ENCODE peak calls at places on chromosomes 16 and 17, in seven cellular contexts. One of them, this sample, is unnamed.

GRCh38 chr17:30696234-30696633 is 128.3 kb downstream of the CRLF3 start:
- DNase-seq in K562: no peak
- DNase-seq in HCT116: no peak
- DNase-seq in HepG2: no peak
- DNase-seq in SK-N-SH: no peak
- DNase-seq in GM12878: no peak
- DNase-seq in H1: no peak
- DNase-seq in this sample: no peak

GRCh38 chr17:81534157-81535006 is 6.2 kb downstream of the FSCN2 start:
- DNase-seq in K562: no peak
- DNase-seq in HCT116: no peak
- DNase-seq in HepG2: no peak
- DNase-seq in SK-N-SH: peak; percentile 80
- DNase-seq in GM12878: no peak
- DNase-seq in H1: no peak
- DNase-seq in this sample: no peak

GRCh38 chr17:73030501-73030911 is 62.0 kb downstream of the SLC39A11 start:
- DNase-seq in K562: no peak
- DNase-seq in HCT116: no peak
- DNase-seq in HepG2: peak; percentile 57
- DNase-seq in SK-N-SH: no peak
- DNase-seq in GM12878: no peak
- DNase-seq in H1: no peak
- DNase-seq in this sample: no peak

GRCh38 chr17:49746791-49747490 is 17.0 kb downstream of the FAM117A start:
- DNase-seq in K562: no peak
- DNase-seq in HCT116: no peak
- DNase-seq in HepG2: no peak
- DNase-seq in SK-N-SH: no peak
- DNase-seq in GM12878: peak; percentile 79
- DNase-seq in H1: no peak
- DNase-seq in this sample: no peak

GRCh38 chr17:6393368-6393952 is 41.5 kb downstream of the AIPL1 start:
- DNase-seq in K562: no peak
- DNase-seq in HCT116: no peak
- DNase-seq in HepG2: peak; percentile 53
- DNase-seq in SK-N-SH: no peak
- DNase-seq in GM12878: no peak
- DNase-seq in H1: no peak
- DNase-seq in this sample: no peak

GRCh38 chr16:50024207-50024606 is 818 bp upstream of the CNEP1R1 start:
- DNase-seq in K562: no peak
- DNase-seq in HCT116: no peak
- DNase-seq in HepG2: no peak
- DNase-seq in SK-N-SH: no peak
- DNase-seq in GM12878: no peak
- DNase-seq in H1: no peak
- DNase-seq in this sample: no peak

GRCh38 chr17:9206989-9207317 is 185.6 kb downstream of the NTN1 start:
- DNase-seq in K562: no peak
- DNase-seq in HCT116: no peak
- DNase-seq in HepG2: no peak
- DNase-seq in SK-N-SH: no peak
- DNase-seq in GM12878: no peak
- DNase-seq in H1: no peak
- DNase-seq in this sample: peak; percentile 76

GRCh38 chr16:8581923-8582580 is 8.3 kb downstream of the TMEM114 start:
- DNase-seq in K562: no peak
- DNase-seq in HCT116: no peak
- DNase-seq in HepG2: no peak
- DNase-seq in SK-N-SH: no peak
- DNase-seq in GM12878: no peak
- DNase-seq in H1: no peak
- DNase-seq in this sample: no peak

GRCh38 chr16:21645261-21645721 is 7.1 kb downstream of the IGSF6 start:
- DNase-seq in K562: no peak
- DNase-seq in HCT116: no peak
- DNase-seq in HepG2: no peak
- DNase-seq in SK-N-SH: no peak
- DNase-seq in GM12878: peak; percentile 69
- DNase-seq in H1: no peak
- DNase-seq in this sample: no peak

GRCh38 chr16:11681977-11682654 is 13.9 kb downstream of the SNN start:
- DNase-seq in K562: no peak
- DNase-seq in HCT116: no peak
- DNase-seq in HepG2: no peak
- DNase-seq in SK-N-SH: no peak
- DNase-seq in GM12878: no peak
- DNase-seq in H1: no peak
- DNase-seq in this sample: no peak

GRCh38 chr17:40458001-40458791 is 14.9 kb downstream of the IGFBP4 start:
- DNase-seq in K562: no peak
- DNase-seq in HCT116: no peak
- DNase-seq in HepG2: peak; percentile 52
- DNase-seq in SK-N-SH: peak; percentile 73
- DNase-seq in GM12878: no peak
- DNase-seq in H1: no peak
- DNase-seq in this sample: no peak

GRCh38 chr17:14670861-14671260 is 370.0 kb downstream of the HS3ST3B1 start:
- DNase-seq in K562: no peak
- DNase-seq in HCT116: no peak
- DNase-seq in HepG2: no peak
- DNase-seq in SK-N-SH: no peak
- DNase-seq in GM12878: no peak
- DNase-seq in H1: no peak
- DNase-seq in this sample: no peak

DNA sequence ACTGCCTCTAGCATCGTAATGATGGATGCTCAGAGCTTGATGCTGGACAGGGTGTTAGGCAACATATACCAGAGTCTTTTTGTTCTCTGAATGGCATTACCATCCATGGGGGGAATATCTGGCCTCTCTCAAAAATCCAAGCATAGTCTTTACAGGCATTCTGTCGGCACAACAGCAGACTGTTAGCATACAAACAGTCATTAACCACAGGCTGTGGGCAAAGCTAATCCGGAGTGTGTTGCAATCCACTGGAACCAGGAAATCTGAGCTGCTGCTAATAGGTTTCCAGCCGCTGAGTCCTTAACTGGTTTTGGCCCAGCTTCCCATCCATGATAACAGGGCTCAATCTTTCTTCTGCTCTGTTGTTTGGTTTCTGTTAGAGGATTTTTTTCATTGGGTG is 371.9 kb downstream of the HS3ST3B1 start:
- DNase-seq in K562: no peak
- DNase-seq in HCT116: no peak
- DNase-seq in HepG2: peak; percentile 5
- DNase-seq in SK-N-SH: no peak
- DNase-seq in GM12878: no peak
- DNase-seq in H1: no peak
- DNase-seq in this sample: peak; percentile 43
- TF ChIP-seq JUND in K562: no peak
- TF ChIP-seq JUND in HCT116: no peak
- TF ChIP-seq JUND in HepG2: no peak
- TF ChIP-seq JUND in SK-N-SH: no peak
- TF ChIP-seq JUND in GM12878: no peak
- TF ChIP-seq JUND in H1: no peak
- TF ChIP-seq JUND in this sample: no peak

GRCh38 chr16:65375651-65376050 is 253.8 kb upstream of the CDH11 start:
- DNase-seq in K562: no peak
- DNase-seq in HCT116: no peak
- DNase-seq in HepG2: no peak
- DNase-seq in SK-N-SH: no peak
- DNase-seq in GM12878: no peak
- DNase-seq in H1: no peak
- DNase-seq in this sample: no peak
- TF ChIP-seq JUND in K562: no peak
- TF ChIP-seq JUND in HCT116: no peak
- TF ChIP-seq JUND in HepG2: no peak
- TF ChIP-seq JUND in SK-N-SH: peak; percentile 10
- TF ChIP-seq JUND in GM12878: no peak
- TF ChIP-seq JUND in H1: no peak
- TF ChIP-seq JUND in this sample: no peak

DNA sequence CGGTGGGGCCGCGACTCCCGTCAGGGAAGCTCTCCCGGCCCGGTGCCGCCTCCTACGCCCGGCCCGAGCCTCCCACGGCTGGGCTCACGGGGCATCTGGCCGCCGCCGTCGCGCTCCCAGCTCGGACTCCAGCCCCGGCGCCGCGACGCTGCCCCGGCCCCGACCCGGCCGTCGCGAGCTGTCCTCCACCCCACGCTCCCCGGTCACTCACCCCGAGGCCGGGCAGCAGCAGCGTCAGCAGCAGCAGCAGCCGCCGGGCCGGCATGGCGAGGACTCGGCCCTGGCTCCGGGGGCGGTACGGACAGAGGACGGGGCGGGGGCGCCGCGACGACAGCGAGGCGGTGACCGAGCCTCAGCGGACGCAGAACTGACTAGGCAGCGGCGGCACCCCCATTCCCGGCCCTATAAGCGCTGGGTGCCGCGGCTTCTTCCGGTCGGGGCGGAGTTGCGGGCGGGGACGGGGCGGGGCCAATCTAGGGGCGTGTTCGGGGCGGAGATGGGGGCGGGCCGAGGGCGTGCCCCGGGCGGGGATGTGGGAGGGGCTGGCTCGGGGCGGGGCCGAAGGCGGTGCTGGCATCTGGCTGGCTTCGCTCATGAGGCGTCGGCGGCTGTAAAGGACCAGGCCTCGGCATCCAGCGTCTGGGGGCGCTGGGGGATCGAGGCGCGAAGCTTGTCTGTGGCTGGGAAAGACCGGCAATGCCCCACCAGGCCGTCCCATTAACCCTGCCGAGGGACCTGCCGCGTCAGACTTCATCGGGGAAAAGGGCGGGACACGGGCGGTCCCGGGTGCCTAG is at the start of gene ERN1:
- DNase-seq in K562: peak; percentile 93
- DNase-seq in HCT116: peak; percentile 86
- DNase-seq in HepG2: peak; percentile 82
- DNase-seq in SK-N-SH: peak; percentile 99
- DNase-seq in GM12878: peak; percentile 54
- DNase-seq in H1: peak; percentile 91
- DNase-seq in this sample: peak; percentile 97
- TF ChIP-seq JUND in K562: peak; percentile 40
- TF ChIP-seq JUND in HCT116: no peak
- TF ChIP-seq JUND in HepG2: no peak
- TF ChIP-seq JUND in SK-N-SH: no peak
- TF ChIP-seq JUND in GM12878: no peak
- TF ChIP-seq JUND in H1: no peak
- TF ChIP-seq JUND in this sample: no peak

DNA sequence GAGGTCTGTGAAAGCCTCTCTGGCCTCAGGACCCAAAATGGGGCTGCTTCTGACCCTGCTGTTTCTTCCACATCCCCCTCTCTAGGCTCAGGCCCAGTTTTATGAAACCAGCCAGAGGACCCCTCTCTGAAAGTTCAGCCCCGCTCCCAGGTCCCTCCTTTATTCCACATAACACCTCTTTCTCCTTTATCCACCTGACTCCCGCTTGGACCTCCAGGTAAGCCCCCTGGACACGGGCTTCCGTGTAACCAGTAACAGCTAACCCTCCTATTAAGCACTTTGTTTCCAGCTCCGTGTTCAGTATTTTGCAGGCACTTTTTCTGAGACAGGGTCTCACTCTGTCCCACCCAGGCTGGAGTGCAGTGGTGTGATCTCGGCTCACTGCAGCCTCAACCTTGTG is 37.4 kb downstream of the PSME3IP1 start:
- DNase-seq in K562: no peak
- DNase-seq in HCT116: no peak
- DNase-seq in HepG2: no peak
- DNase-seq in SK-N-SH: no peak
- DNase-seq in GM12878: no peak
- DNase-seq in H1: peak; percentile 45
- DNase-seq in this sample: no peak
- TF ChIP-seq JUND in K562: no peak
- TF ChIP-seq JUND in HCT116: no peak
- TF ChIP-seq JUND in HepG2: no peak
- TF ChIP-seq JUND in SK-N-SH: no peak
- TF ChIP-seq JUND in GM12878: no peak
- TF ChIP-seq JUND in H1: no peak
- TF ChIP-seq JUND in this sample: no peak

GRCh38 chr16:73060216-73060615 is 12.3 kb upstream of the ZFHX3 start:
- DNase-seq in K562: no peak
- DNase-seq in HCT116: no peak
- DNase-seq in HepG2: no peak
- DNase-seq in SK-N-SH: peak; percentile 52
- DNase-seq in GM12878: no peak
- DNase-seq in H1: no peak
- DNase-seq in this sample: no peak
- TF ChIP-seq JUND in K562: no peak
- TF ChIP-seq JUND in HCT116: no peak
- TF ChIP-seq JUND in HepG2: no peak
- TF ChIP-seq JUND in SK-N-SH: no peak
- TF ChIP-seq JUND in GM12878: no peak
- TF ChIP-seq JUND in H1: no peak
- TF ChIP-seq JUND in this sample: no peak

GRCh38 chr17:37162800-37163199 is 213.0 kb upstream of the C17orf78 start:
- DNase-seq in K562: no peak
- DNase-seq in HCT116: no peak
- DNase-seq in HepG2: no peak
- DNase-seq in SK-N-SH: no peak
- DNase-seq in GM12878: no peak
- DNase-seq in H1: no peak
- DNase-seq in this sample: no peak
- TF ChIP-seq JUND in K562: no peak
- TF ChIP-seq JUND in HCT116: no peak
- TF ChIP-seq JUND in HepG2: no peak
- TF ChIP-seq JUND in SK-N-SH: no peak
- TF ChIP-seq JUND in GM12878: no peak
- TF ChIP-seq JUND in H1: no peak
- TF ChIP-seq JUND in this sample: no peak

DNA sequence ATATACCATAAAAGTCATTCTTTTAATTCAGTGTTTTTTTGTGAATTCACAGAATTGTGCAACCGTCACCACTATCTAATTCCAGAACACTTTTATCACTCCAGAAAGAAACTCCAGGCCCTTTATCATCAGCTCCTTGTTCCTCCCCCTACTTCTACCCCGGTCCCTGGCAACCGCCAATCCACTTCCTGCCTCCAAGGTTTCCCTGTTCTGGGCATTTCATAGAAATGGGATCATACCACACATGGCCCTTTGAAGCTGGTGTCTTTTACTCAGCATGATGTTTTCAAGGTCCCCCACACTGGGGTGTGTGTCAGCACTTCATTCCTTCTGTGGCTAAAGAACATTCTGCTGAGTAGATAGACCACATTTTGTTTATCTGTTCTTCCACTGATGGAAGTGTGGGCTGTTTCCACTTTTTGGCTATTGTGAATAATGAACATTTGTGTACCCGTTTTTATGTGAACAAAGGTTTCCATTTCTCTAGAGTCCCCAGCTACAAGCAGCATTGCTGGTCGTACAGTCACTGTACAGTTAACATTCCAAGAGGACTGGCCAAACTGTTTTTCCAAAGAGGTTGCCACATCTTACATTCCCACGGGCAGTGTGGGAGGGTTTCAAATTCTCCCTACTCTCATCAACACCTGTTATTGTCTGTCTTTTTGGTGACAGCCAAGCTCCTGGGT is 75.8 kb upstream of the ZNF469 start:
- DNase-seq in K562: no peak
- DNase-seq in HCT116: no peak
- DNase-seq in HepG2: peak; percentile 37
- DNase-seq in SK-N-SH: no peak
- DNase-seq in GM12878: no peak
- DNase-seq in H1: no peak
- DNase-seq in this sample: peak; percentile 29
- TF ChIP-seq JUND in K562: peak; percentile 19
- TF ChIP-seq JUND in HCT116: no peak
- TF ChIP-seq JUND in HepG2: no peak
- TF ChIP-seq JUND in SK-N-SH: no peak
- TF ChIP-seq JUND in GM12878: no peak
- TF ChIP-seq JUND in H1: no peak
- TF ChIP-seq JUND in this sample: no peak

GRCh38 chr17:58312021-58312630 is 16.5 kb downstream of the TSPOAP1 start:
- DNase-seq in K562: no peak
- DNase-seq in HCT116: no peak
- DNase-seq in HepG2: no peak
- DNase-seq in SK-N-SH: peak; percentile 33
- DNase-seq in GM12878: no peak
- DNase-seq in H1: peak; percentile 40
- DNase-seq in this sample: no peak
- TF ChIP-seq JUND in K562: no peak
- TF ChIP-seq JUND in HCT116: no peak
- TF ChIP-seq JUND in HepG2: no peak
- TF ChIP-seq JUND in SK-N-SH: no peak
- TF ChIP-seq JUND in GM12878: no peak
- TF ChIP-seq JUND in H1: no peak
- TF ChIP-seq JUND in this sample: no peak

This sample was measured in T47D.